ENCODE peak calls at places on chromosomes 11 and 22, in nine cellular contexts. F is cardiac muscle cell, K is adrenal gland, Y is choroid plexus epithelial cell, E is nephron progenitor cell, C is brain microvascular endothelial cell, U is left lung, J is type B pancreatic cell, P is body of pancreas. M is an unnamed sample.

GRCh38 chr22:32106930-32107329 is 52.2 kb downstream of the C22orf42 start:
- DNase-seq in F (peak; percentile 75), K (no peak), Y (peak; percentile 26), E (peak; percentile 72), C (no peak), U (no peak), J (no peak), P (no peak), M (peak; percentile 58)

GRCh38 chr22:46070722-46071450 is 79.4 kb upstream of the PPARA start:
- DNase-seq in F (peak; percentile 75), K (peak; percentile 45), Y (peak; percentile 60), E (peak; percentile 60), C (no peak), U (peak; percentile 46), J (no peak), P (peak; percentile 68), M (no peak)

GRCh38 chr11:107655607-107656006 is 56.2 kb downstream of the SLN start:
- DNase-seq in F (no peak), K (no peak), Y (no peak), E (no peak), C (no peak), U (no peak), J (no peak), P (no peak), M (no peak)

GRCh38 chr11:86151188-86152005 is 82.5 kb upstream of the PICALM start:
- DNase-seq in F (peak; percentile 27), K (no peak), Y (peak; percentile 26), E (peak; percentile 5), C (no peak), U (peak; percentile 42), J (no peak), P (no peak), M (peak; percentile 11)

GRCh38 chr11:64735860-64736259 is 8.1 kb downstream of the RASGRP2 start:
- DNase-seq in F (no peak), K (no peak), Y (no peak), E (no peak), C (no peak), U (no peak), J (no peak), P (no peak), M (no peak)

GRCh38 chr22:46303347-46303965 is 6.8 kb downstream of the GTSE1 start:
- DNase-seq in F (no peak), K (no peak), Y (peak; percentile 24), E (no peak), C (no peak), U (no peak), J (no peak), P (no peak), M (no peak)

GRCh38 chr22:38843201-38843715 is 570 bp downstream of the NPTXR start:
- DNase-seq in F (peak; percentile 82), K (peak; percentile 56), Y (peak; percentile 79), E (peak; percentile 76), C (peak; percentile 22), U (no peak), J (no peak), P (peak; percentile 51), M (peak; percentile 54)

GRCh38 chr11:119970566-119970965 is 167.3 kb downstream of the TRIM29 start:
- DNase-seq in F (no peak), K (no peak), Y (no peak), E (peak; percentile 38), C (no peak), U (no peak), J (no peak), P (no peak), M (no peak)

GRCh38 chr11:68312117-68312779 is at the start of gene LRP5:
- DNase-seq in F (peak; percentile 71), K (no peak), Y (no peak), E (peak; percentile 70), C (no peak), U (no peak), J (no peak), P (no peak), M (peak; percentile 50)

GRCh38 chr11:61851900-61852295 is 23.8 kb downstream of the FADS2 start:
- DNase-seq in F (no peak), K (peak; percentile 44), Y (no peak), E (no peak), C (no peak), U (no peak), J (no peak), P (no peak), M (no peak)

GRCh38 chr22:29039148-29039547 is 22.5 kb downstream of the C22orf31 start:
- DNase-seq in F (no peak), K (no peak), Y (no peak), E (no peak), C (no peak), U (no peak), J (no peak), P (no peak), M (no peak)

GRCh38 chr11:10287140-10287539 is 6.9 kb downstream of the SBF2 start:
- DNase-seq in F (no peak), K (no peak), Y (peak; percentile 24), E (no peak), C (peak; percentile 18), U (no peak), J (no peak), P (no peak), M (no peak)

GRCh38 chr11:85948884-85949283 is 93.7 kb downstream of the CCDC83 start:
- DNase-seq in F (no peak), K (no peak), Y (no peak), E (no peak), C (no peak), U (no peak), J (no peak), P (no peak), M (no peak)

GRCh38 chr11:14914536-14914935 is 22.5 kb upstream of the CYP2R1 start:
- DNase-seq in F (no peak), K (no peak), Y (no peak), E (no peak), C (no peak), U (no peak), J (no peak), P (no peak), M (no peak)

GRCh38 chr22:21835378-21835777 is 32.1 kb downstream of the MAPK1 start:
- DNase-seq in F (no peak), K (no peak), Y (no peak), E (no peak), C (no peak), U (no peak), J (no peak), P (no peak), M (no peak)

GRCh38 chr11:118662401-118663271 is 16.8 kb downstream of the TREH start:
- DNase-seq in F (no peak), K (no peak), Y (no peak), E (no peak), C (no peak), U (no peak), J (no peak), P (no peak), M (no peak)

GRCh38 chr22:38974170-38974825 is 7.8 kb upstream of the APOBEC3B start:
- DNase-seq in F (no peak), K (no peak), Y (no peak), E (no peak), C (no peak), U (no peak), J (no peak), P (no peak), M (no peak)

GRCh38 chr11:102177974-102178631 is 67.9 kb downstream of the YAP1 start:
- DNase-seq in F (no peak), K (no peak), Y (peak; percentile 95), E (no peak), C (peak; percentile 78), U (no peak), J (no peak), P (no peak), M (no peak)

GRCh38 chr11:10588904-10589303 is 20.4 kb upstream of the LYVE1 start:
- DNase-seq in F (no peak), K (no peak), Y (peak; percentile 34), E (no peak), C (no peak), U (no peak), J (no peak), P (no peak), M (peak; percentile 22)

GRCh38 chr11:97445561-97445960 is 1055.7 kb downstream of the JRKL start:
- DNase-seq in F (peak; percentile 76), K (no peak), Y (no peak), E (no peak), C (no peak), U (no peak), J (no peak), P (no peak), M (no peak)

GRCh38 chr11:110059706-110060430 is 33.3 kb upstream of the ZC3H12C start:
- DNase-seq in F (no peak), K (no peak), Y (peak; percentile 54), E (no peak), C (no peak), U (no peak), J (no peak), P (no peak), M (no peak)
- TF ChIP-seq CTCF in F (no peak), K (no peak), Y (no peak), E (no peak), C (no peak), U (no peak), J (no peak), P (no peak), M (no peak)

DNA sequence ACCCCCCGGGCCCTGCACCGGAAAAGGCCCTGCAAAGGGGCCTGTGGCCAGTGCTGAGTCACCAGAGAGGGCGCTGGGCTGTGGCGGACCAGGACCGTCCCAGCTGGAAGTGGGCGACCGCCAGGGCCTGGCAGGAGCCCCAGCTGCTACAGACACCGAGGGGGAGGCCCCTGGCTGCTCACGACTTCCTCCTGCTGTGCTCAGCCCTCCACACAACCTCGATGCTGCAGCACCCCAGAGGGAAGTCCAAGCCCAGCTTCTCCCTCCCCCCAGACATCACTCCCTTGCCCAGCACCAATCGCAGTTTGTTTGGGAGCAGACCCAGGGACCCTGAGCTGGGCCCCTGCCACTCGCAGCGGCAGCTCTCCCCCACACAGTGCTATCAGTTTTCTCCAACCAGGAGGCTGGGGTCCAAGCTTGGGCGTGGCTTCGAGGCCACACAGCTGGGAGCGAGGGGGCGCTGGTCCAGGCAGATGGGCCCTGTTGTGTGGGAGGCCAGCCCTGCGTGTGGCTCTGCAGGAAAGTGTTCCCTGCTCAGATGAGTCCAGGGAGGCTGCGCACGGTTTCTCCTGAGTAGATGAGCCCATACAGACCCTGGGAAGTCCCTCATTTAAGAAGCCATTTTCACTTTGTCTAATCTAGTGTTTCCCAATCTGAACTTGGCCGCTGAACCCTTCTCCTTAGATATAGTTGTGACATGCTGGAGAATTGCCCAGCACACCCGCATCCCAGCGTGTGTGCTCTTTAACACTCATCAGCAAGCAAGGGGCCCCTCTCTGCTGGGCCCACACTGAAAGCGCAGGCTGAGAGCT is 5.6 kb upstream of the SH3BP1 start:
- DNase-seq in F (peak; percentile 88), K (peak; percentile 87), Y (peak; percentile 97), E (peak; percentile 85), C (peak; percentile 76), U (peak; percentile 89), J (peak; percentile 83), P (peak; percentile 50), M (peak; percentile 17)
- TF ChIP-seq CTCF in F (peak; percentile 13), K (peak; percentile 14), Y (peak; percentile 31), E (no peak), C (peak; percentile 48), U (no peak), J (peak; percentile 44), P (no peak), M (no peak)

GRCh38 chr11:74694136-74694535 is 37.1 kb downstream of the CHRDL2 start:
- DNase-seq in F (no peak), K (no peak), Y (no peak), E (no peak), C (no peak), U (no peak), J (no peak), P (no peak), M (no peak)
- TF ChIP-seq CTCF in F (peak; percentile 14), K (no peak), Y (peak; percentile 50), E (no peak), C (peak; percentile 62), U (no peak), J (no peak), P (no peak), M (no peak)

GRCh38 chr11:44037658-44037998 is 10.2 kb upstream of the ACCSL start:
- DNase-seq in F (no peak), K (no peak), Y (no peak), E (no peak), C (no peak), U (no peak), J (no peak), P (no peak), M (no peak)
- TF ChIP-seq CTCF in F (no peak), K (no peak), Y (no peak), E (peak; percentile 4), C (no peak), U (no peak), J (no peak), P (no peak), M (no peak)